ENCODE peak calls at places on chromosomes 7 and 10, in eight cellular contexts. J, M, T, B, W, O, Z and S are unnamed samples.

GRCh38 chr7:47405921-47406765 is 175.8 kb downstream of the TNS3 start:
- DNase-seq in J (no peak), M (no peak), T (peak), B (no peak), W (peak), O (peak), Z (no peak), S (no peak)

GRCh38 chr7:18900236-18900635 is 217.2 kb downstream of the TWIST1 start:
- DNase-seq in J (no peak), M (no peak), T (no peak), B (no peak), W (no peak), O (no peak), Z (no peak), S (no peak)

GRCh38 chr10:114521250-114521649 is 116.9 kb upstream of the AFAP1L2 start:
- DNase-seq in J (no peak), M (no peak), T (no peak), B (no peak), W (no peak), O (no peak), Z (no peak), S (no peak)

GRCh38 chr7:113892818-113893217 is 26.0 kb downstream of the PPP1R3A start:
- DNase-seq in J (no peak), M (no peak), T (no peak), B (no peak), W (no peak), O (no peak), Z (no peak), S (no peak)

GRCh38 chr7:87735360-87735759 is 107.2 kb downstream of the RUNDC3B start:
- DNase-seq in J (no peak), M (no peak), T (no peak), B (no peak), W (no peak), O (no peak), Z (no peak), S (no peak)

GRCh38 chr10:129679207-129679606 is 212.2 kb downstream of the MGMT start:
- DNase-seq in J (no peak), M (no peak), T (no peak), B (no peak), W (no peak), O (no peak), Z (no peak), S (no peak)

GRCh38 chr10:120433176-120433575 is 23.9 kb upstream of the PLPP4 start:
- DNase-seq in J (no peak), M (no peak), T (no peak), B (no peak), W (no peak), O (no peak), Z (no peak), S (peak)

GRCh38 chr7:92751902-92752901 is 84.2 kb downstream of the CDK6 start:
- DNase-seq in J (no peak), M (no peak), T (no peak), B (no peak), W (no peak), O (no peak), Z (no peak), S (no peak)

GRCh38 chr7:128119036-128119435 is 87.8 kb upstream of the LRRC4 start:
- DNase-seq in J (no peak), M (no peak), T (no peak), B (no peak), W (no peak), O (no peak), Z (no peak), S (no peak)

GRCh38 chr7:48472640-48473039 is 301.4 kb downstream of the ABCA13 start:
- DNase-seq in J (no peak), M (no peak), T (no peak), B (no peak), W (no peak), O (no peak), Z (no peak), S (no peak)

GRCh38 chr7:87574630-87575029 is 26.1 kb downstream of the ABCB1 start:
- DNase-seq in J (no peak), M (no peak), T (no peak), B (no peak), W (no peak), O (no peak), Z (no peak), S (no peak)

GRCh38 chr7:105224884-105225651 is 163.7 kb downstream of the SRPK2 start:
- DNase-seq in J (no peak), M (no peak), T (no peak), B (no peak), W (no peak), O (no peak), Z (no peak), S (no peak)

GRCh38 chr7:143202161-143202560 is 18.9 kb downstream of the TAS2R39 start:
- DNase-seq in J (no peak), M (no peak), T (no peak), B (no peak), W (no peak), O (no peak), Z (no peak), S (no peak)

GRCh38 chr7:71867626-71868025 is 544.5 kb downstream of the CALN1 start:
- DNase-seq in J (no peak), M (no peak), T (no peak), B (no peak), W (no peak), O (no peak), Z (no peak), S (no peak)

GRCh38 chr10:21278491-21279216 is 246.8 kb downstream of the SKIDA1 start:
- DNase-seq in J (peak), M (peak), T (peak), B (peak), W (peak), O (peak), Z (peak), S (no peak)

GRCh38 chr7:139058963-139059362 is 23.1 kb upstream of the ZC3HAV1L start:
- DNase-seq in J (no peak), M (no peak), T (no peak), B (no peak), W (peak), O (no peak), Z (no peak), S (no peak)

GRCh38 chr7:140904081-140904480 is 20.6 kb downstream of the BRAF start:
- DNase-seq in J (no peak), M (no peak), T (no peak), B (no peak), W (no peak), O (no peak), Z (no peak), S (no peak)

GRCh38 chr10:1033601-1034000 is 7.9 kb upstream of the IDI2 start:
- DNase-seq in J (no peak), M (no peak), T (no peak), B (no peak), W (no peak), O (no peak), Z (no peak), S (no peak)

GRCh38 chr7:93902777-93903423 is 3.5 kb upstream of the GNGT1 start:
- DNase-seq in J (no peak), M (no peak), T (peak), B (no peak), W (peak), O (no peak), Z (peak), S (no peak)

GRCh38 chr7:45456747-45457146 is 117.4 kb upstream of the ADCY1 start:
- DNase-seq in J (no peak), M (no peak), T (no peak), B (no peak), W (no peak), O (no peak), Z (no peak), S (no peak)

GRCh38 chr7:131330299-131330698 is 2.6 kb downstream of the MKLN1 start:
- DNase-seq in J (no peak), M (no peak), T (no peak), B (no peak), W (no peak), O (no peak), Z (no peak), S (no peak)

GRCh38 chr7:25950488-25951413 is 201.2 kb upstream of the NFE2L3 start:
- DNase-seq in J (peak), M (peak), T (peak), B (peak), W (peak), O (peak), Z (peak), S (peak)

GRCh38 chr7:70134029-70134445 is 535.8 kb downstream of the AUTS2 start:
- DNase-seq in J (no peak), M (no peak), T (no peak), B (no peak), W (no peak), O (no peak), Z (no peak), S (no peak)

GRCh38 chr7:90763108-90763507 is 167.0 kb downstream of the CDK14 start:
- DNase-seq in J (no peak), M (no peak), T (no peak), B (no peak), W (no peak), O (no peak), Z (no peak), S (no peak)